ENCODE peak calls at places on chromosomes 16 and 17, in ten cellular contexts. One of them, this sample, is unnamed.
A peak's percentile ranks its signal among the peaks of the same experiment; 100 is the strongest.

GRCh38 chr16:88599092-88599733 is 29.0 kb downstream of the ZC3H18 start:
- DNase-seq in uterus: peak; percentile 71
- DNase-seq in adrenal gland: peak; percentile 85
- DNase-seq in A549: no peak
- DNase-seq in ovary: no peak
- DNase-seq in body of pancreas: peak; percentile 87
- DNase-seq in lower leg skin: peak; percentile 75
- DNase-seq in HCT116: no peak
- DNase-seq in tibial nerve: peak; percentile 72
- DNase-seq in heart left ventricle: peak; percentile 91
- DNase-seq in this sample: no peak

GRCh38 chr16:660459-661183 is 7.3 kb upstream of the RHOT2 start:
- DNase-seq in uterus: peak; percentile 91
- DNase-seq in adrenal gland: peak; percentile 96
- DNase-seq in A549: peak; percentile 94
- DNase-seq in ovary: peak; percentile 91
- DNase-seq in body of pancreas: peak; percentile 97
- DNase-seq in lower leg skin: peak; percentile 68
- DNase-seq in HCT116: peak; percentile 53
- DNase-seq in tibial nerve: peak; percentile 84
- DNase-seq in heart left ventricle: peak; percentile 92
- DNase-seq in this sample: peak; percentile 92

GRCh38 chr16:51872536-51872935 is 674.4 kb downstream of the TOX3 start:
- DNase-seq in uterus: no peak
- DNase-seq in adrenal gland: no peak
- DNase-seq in A549: no peak
- DNase-seq in ovary: no peak
- DNase-seq in body of pancreas: no peak
- DNase-seq in lower leg skin: no peak
- DNase-seq in HCT116: no peak
- DNase-seq in tibial nerve: no peak
- DNase-seq in heart left ventricle: no peak
- DNase-seq in this sample: no peak

GRCh38 chr16:56294014-56294413 is 102.7 kb downstream of the GNAO1 start:
- DNase-seq in uterus: no peak
- DNase-seq in adrenal gland: no peak
- DNase-seq in A549: no peak
- DNase-seq in ovary: no peak
- DNase-seq in body of pancreas: no peak
- DNase-seq in lower leg skin: no peak
- DNase-seq in HCT116: no peak
- DNase-seq in tibial nerve: no peak
- DNase-seq in heart left ventricle: no peak
- DNase-seq in this sample: no peak

GRCh38 chr16:23967018-23967417 is 131.2 kb downstream of the PRKCB start:
- DNase-seq in uterus: no peak
- DNase-seq in adrenal gland: no peak
- DNase-seq in A549: no peak
- DNase-seq in ovary: peak; percentile 55
- DNase-seq in body of pancreas: no peak
- DNase-seq in lower leg skin: no peak
- DNase-seq in HCT116: no peak
- DNase-seq in tibial nerve: no peak
- DNase-seq in heart left ventricle: no peak
- DNase-seq in this sample: no peak

GRCh38 chr16:57413301-57413730 is 8.7 kb downstream of the CCL17 start:
- DNase-seq in uterus: no peak
- DNase-seq in adrenal gland: no peak
- DNase-seq in A549: no peak
- DNase-seq in ovary: no peak
- DNase-seq in body of pancreas: no peak
- DNase-seq in lower leg skin: no peak
- DNase-seq in HCT116: no peak
- DNase-seq in tibial nerve: no peak
- DNase-seq in heart left ventricle: no peak
- DNase-seq in this sample: no peak

GRCh38 chr17:28738680-28739384 is 5.0 kb upstream of the TRAF4 start:
- DNase-seq in uterus: no peak
- DNase-seq in adrenal gland: no peak
- DNase-seq in A549: no peak
- DNase-seq in ovary: no peak
- DNase-seq in body of pancreas: no peak
- DNase-seq in lower leg skin: no peak
- DNase-seq in HCT116: no peak
- DNase-seq in tibial nerve: no peak
- DNase-seq in heart left ventricle: no peak
- DNase-seq in this sample: no peak

GRCh38 chr17:80820331-80820730 is 171.3 kb upstream of the CHMP6 start:
- DNase-seq in uterus: no peak
- DNase-seq in adrenal gland: no peak
- DNase-seq in A549: no peak
- DNase-seq in ovary: no peak
- DNase-seq in body of pancreas: no peak
- DNase-seq in lower leg skin: no peak
- DNase-seq in HCT116: no peak
- DNase-seq in tibial nerve: no peak
- DNase-seq in heart left ventricle: peak; percentile 28
- DNase-seq in this sample: no peak

GRCh38 chr17:48024149-48025039 is 13.2 kb downstream of the COPZ2 start:
- DNase-seq in uterus: peak; percentile 30
- DNase-seq in adrenal gland: peak; percentile 57
- DNase-seq in A549: peak; percentile 85
- DNase-seq in ovary: peak; percentile 50
- DNase-seq in body of pancreas: peak; percentile 39
- DNase-seq in lower leg skin: peak; percentile 49
- DNase-seq in HCT116: peak; percentile 74
- DNase-seq in tibial nerve: peak; percentile 33
- DNase-seq in heart left ventricle: peak; percentile 71
- DNase-seq in this sample: peak; percentile 71

GRCh38 chr17:80804466-80804865 is 187.2 kb upstream of the CHMP6 start:
- DNase-seq in uterus: peak; percentile 6
- DNase-seq in adrenal gland: no peak
- DNase-seq in A549: no peak
- DNase-seq in ovary: no peak
- DNase-seq in body of pancreas: no peak
- DNase-seq in lower leg skin: no peak
- DNase-seq in HCT116: no peak
- DNase-seq in tibial nerve: no peak
- DNase-seq in heart left ventricle: no peak
- DNase-seq in this sample: no peak

GRCh38 chr17:29007456-29008455 is 1.9 kb upstream of the SEZ6 start:
- DNase-seq in uterus: no peak
- DNase-seq in adrenal gland: peak; percentile 36
- DNase-seq in A549: peak; percentile 78
- DNase-seq in ovary: no peak
- DNase-seq in body of pancreas: no peak
- DNase-seq in lower leg skin: no peak
- DNase-seq in HCT116: peak; percentile 21
- DNase-seq in tibial nerve: no peak
- DNase-seq in heart left ventricle: no peak
- DNase-seq in this sample: no peak

GRCh38 chr16:54821731-54822130 is 108.9 kb upstream of the IRX5 start:
- DNase-seq in uterus: no peak
- DNase-seq in adrenal gland: no peak
- DNase-seq in A549: no peak
- DNase-seq in ovary: no peak
- DNase-seq in body of pancreas: no peak
- DNase-seq in lower leg skin: no peak
- DNase-seq in HCT116: no peak
- DNase-seq in tibial nerve: no peak
- DNase-seq in heart left ventricle: no peak
- DNase-seq in this sample: no peak

GRCh38 chr16:83826146-83826913 is 18.6 kb downstream of the HSBP1 start:
- DNase-seq in uterus: peak; percentile 85
- DNase-seq in adrenal gland: peak; percentile 93
- DNase-seq in A549: peak; percentile 72
- DNase-seq in ovary: peak; percentile 90
- DNase-seq in body of pancreas: peak; percentile 90
- DNase-seq in lower leg skin: peak; percentile 87
- DNase-seq in HCT116: peak; percentile 64
- DNase-seq in tibial nerve: peak; percentile 97
- DNase-seq in heart left ventricle: peak; percentile 89
- DNase-seq in this sample: peak; percentile 82

GRCh38 chr16:9845661-9846361 is 336.4 kb downstream of the GRIN2A start:
- DNase-seq in uterus: no peak
- DNase-seq in adrenal gland: no peak
- DNase-seq in A549: peak; percentile 9
- DNase-seq in ovary: no peak
- DNase-seq in body of pancreas: no peak
- DNase-seq in lower leg skin: no peak
- DNase-seq in HCT116: no peak
- DNase-seq in tibial nerve: no peak
- DNase-seq in heart left ventricle: no peak
- DNase-seq in this sample: no peak

GRCh38 chr17:18910326-18910725 is 41.6 kb upstream of the SLC5A10 start:
- DNase-seq in uterus: no peak
- DNase-seq in adrenal gland: no peak
- DNase-seq in A549: no peak
- DNase-seq in ovary: no peak
- DNase-seq in body of pancreas: no peak
- DNase-seq in lower leg skin: no peak
- DNase-seq in HCT116: no peak
- DNase-seq in tibial nerve: no peak
- DNase-seq in heart left ventricle: no peak
- DNase-seq in this sample: no peak

GRCh38 chr16:85390511-85391174 is 222.5 kb upstream of the GSE1 start:
- DNase-seq in uterus: peak; percentile 89
- DNase-seq in adrenal gland: peak; percentile 97
- DNase-seq in A549: peak; percentile 87
- DNase-seq in ovary: peak; percentile 73
- DNase-seq in body of pancreas: peak; percentile 55
- DNase-seq in lower leg skin: peak; percentile 83
- DNase-seq in HCT116: peak; percentile 66
- DNase-seq in tibial nerve: peak; percentile 81
- DNase-seq in heart left ventricle: peak; percentile 83
- DNase-seq in this sample: peak; percentile 96

GRCh38 chr17:1110844-1111598 is 68.8 kb downstream of the ABR start:
- DNase-seq in uterus: peak; percentile 72
- DNase-seq in adrenal gland: peak; percentile 76
- DNase-seq in A549: peak; percentile 90
- DNase-seq in ovary: no peak
- DNase-seq in body of pancreas: peak; percentile 70
- DNase-seq in lower leg skin: no peak
- DNase-seq in HCT116: peak; percentile 88
- DNase-seq in tibial nerve: peak; percentile 28
- DNase-seq in heart left ventricle: peak; percentile 84
- DNase-seq in this sample: no peak
- TF ChIP-seq POLR2A in uterus: no peak
- TF ChIP-seq POLR2A in adrenal gland: no peak
- TF ChIP-seq POLR2A in A549: peak; percentile 30
- TF ChIP-seq POLR2A in ovary: no peak
- TF ChIP-seq POLR2A in body of pancreas: no peak
- TF ChIP-seq POLR2A in lower leg skin: no peak
- TF ChIP-seq POLR2A in HCT116: no peak
- TF ChIP-seq POLR2A in tibial nerve: no peak
- TF ChIP-seq POLR2A in heart left ventricle: no peak
- TF ChIP-seq POLR2A in this sample: no peak

DNA sequence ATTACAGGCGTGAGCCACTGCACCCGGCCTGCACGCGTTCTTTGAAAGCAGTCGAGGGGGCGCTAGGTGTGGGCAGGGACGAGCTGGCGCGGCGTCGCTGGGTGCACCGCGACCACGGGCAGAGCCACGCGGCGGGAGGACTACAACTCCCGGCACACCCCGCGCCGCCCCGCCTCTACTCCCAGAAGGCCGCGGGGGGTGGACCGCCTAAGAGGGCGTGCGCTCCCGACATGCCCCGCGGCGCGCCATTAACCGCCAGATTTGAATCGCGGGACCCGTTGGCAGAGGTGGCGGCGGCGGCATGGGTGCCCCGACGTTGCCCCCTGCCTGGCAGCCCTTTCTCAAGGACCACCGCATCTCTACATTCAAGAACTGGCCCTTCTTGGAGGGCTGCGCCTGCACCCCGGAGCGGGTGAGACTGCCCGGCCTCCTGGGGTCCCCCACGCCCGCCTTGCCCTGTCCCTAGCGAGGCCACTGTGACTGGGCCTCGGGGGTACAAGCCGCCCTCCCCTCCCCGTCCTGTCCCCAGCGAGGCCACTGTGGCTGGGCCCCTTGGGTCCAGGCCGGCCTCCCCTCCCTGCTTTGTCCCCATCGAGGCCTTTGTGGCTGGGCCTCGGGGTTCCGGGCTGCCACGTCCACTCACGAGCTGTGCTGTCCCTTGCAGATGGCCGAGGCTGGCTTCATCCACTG is at the start of gene BIRC5:
- DNase-seq in uterus: peak; percentile 82
- DNase-seq in adrenal gland: peak; percentile 88
- DNase-seq in A549: peak; percentile 92
- DNase-seq in ovary: peak; percentile 90
- DNase-seq in body of pancreas: peak; percentile 88
- DNase-seq in lower leg skin: peak; percentile 70
- DNase-seq in HCT116: peak; percentile 74
- DNase-seq in tibial nerve: peak; percentile 85
- DNase-seq in heart left ventricle: peak; percentile 95
- DNase-seq in this sample: peak; percentile 93
- TF ChIP-seq POLR2A in uterus: no peak
- TF ChIP-seq POLR2A in adrenal gland: no peak
- TF ChIP-seq POLR2A in A549: peak; percentile 27
- TF ChIP-seq POLR2A in ovary: no peak
- TF ChIP-seq POLR2A in body of pancreas: no peak
- TF ChIP-seq POLR2A in lower leg skin: no peak
- TF ChIP-seq POLR2A in HCT116: peak; percentile 60
- TF ChIP-seq POLR2A in tibial nerve: no peak
- TF ChIP-seq POLR2A in heart left ventricle: peak; percentile 27
- TF ChIP-seq POLR2A in this sample: peak; percentile 73

GRCh38 chr17:61926831-61927210 is 961 bp downstream of the INTS2 start:
- DNase-seq in uterus: no peak
- DNase-seq in adrenal gland: no peak
- DNase-seq in A549: no peak
- DNase-seq in ovary: no peak
- DNase-seq in body of pancreas: no peak
- DNase-seq in lower leg skin: no peak
- DNase-seq in HCT116: no peak
- DNase-seq in tibial nerve: no peak
- DNase-seq in heart left ventricle: no peak
- DNase-seq in this sample: no peak

GRCh38 chr17:61928101-61928436 is 287 bp upstream of the INTS2 start:
- DNase-seq in uterus: no peak
- DNase-seq in adrenal gland: no peak
- DNase-seq in A549: no peak
- DNase-seq in ovary: no peak
- DNase-seq in body of pancreas: no peak
- DNase-seq in lower leg skin: no peak
- DNase-seq in HCT116: no peak
- DNase-seq in tibial nerve: no peak
- DNase-seq in heart left ventricle: no peak
- DNase-seq in this sample: no peak

GRCh38 chr17:61927211-61928100 is at the start of gene INTS2:
- DNase-seq in uterus: peak; percentile 96
- DNase-seq in adrenal gland: peak; percentile 97
- DNase-seq in A549: peak; percentile 97
- DNase-seq in ovary: peak; percentile 96
- DNase-seq in body of pancreas: peak; percentile 96
- DNase-seq in lower leg skin: peak; percentile 94
- DNase-seq in HCT116: peak; percentile 96
- DNase-seq in tibial nerve: peak; percentile 97
- DNase-seq in heart left ventricle: peak; percentile 97
- DNase-seq in this sample: peak; percentile 96
- TF ChIP-seq POLR2A in uterus: peak; percentile 57
- TF ChIP-seq POLR2A in adrenal gland: peak; percentile 64
- TF ChIP-seq POLR2A in A549: peak; percentile 97
- TF ChIP-seq POLR2A in ovary: peak; percentile 87
- TF ChIP-seq POLR2A in body of pancreas: peak; percentile 84
- TF ChIP-seq POLR2A in lower leg skin: no peak
- TF ChIP-seq POLR2A in HCT116: peak; percentile 99
- TF ChIP-seq POLR2A in tibial nerve: peak; percentile 77
- TF ChIP-seq POLR2A in heart left ventricle: peak; percentile 65
- TF ChIP-seq POLR2A in this sample: peak; percentile 94

GRCh38 chr16:30723725-30724355 is 24.4 kb upstream of the PHKG2 start:
- DNase-seq in uterus: no peak
- DNase-seq in adrenal gland: no peak
- DNase-seq in A549: no peak
- DNase-seq in ovary: no peak
- DNase-seq in body of pancreas: no peak
- DNase-seq in lower leg skin: no peak
- DNase-seq in HCT116: no peak
- DNase-seq in tibial nerve: no peak
- DNase-seq in heart left ventricle: no peak
- DNase-seq in this sample: no peak
- TF ChIP-seq POLR2A in uterus: no peak
- TF ChIP-seq POLR2A in adrenal gland: no peak
- TF ChIP-seq POLR2A in A549: no peak
- TF ChIP-seq POLR2A in ovary: no peak
- TF ChIP-seq POLR2A in body of pancreas: no peak
- TF ChIP-seq POLR2A in lower leg skin: no peak
- TF ChIP-seq POLR2A in HCT116: no peak
- TF ChIP-seq POLR2A in tibial nerve: no peak
- TF ChIP-seq POLR2A in heart left ventricle: no peak
- TF ChIP-seq POLR2A in this sample: no peak

This sample was measured in erythroblast.